ENCODE peak calls at places on chromosomes 5 and 9, in ten cellular contexts. One of them, this sample, is unnamed.

GRCh38 chr5:167442922-167443321 is 848.5 kb upstream of the WWC1 start:
- DNase-seq in Panc1: no peak
- DNase-seq in pulmonary artery endothelial cell: no peak
- DNase-seq in activated T-cell treated with anti-CD3 and anti-CD28 coated beads for 48 hours: no peak
- DNase-seq in HEK293T: no peak
- DNase-seq in SW 1271: no peak
- DNase-seq in stimulated activated CD4-positive, alpha-beta T cell treated with anti-CD3 and anti-CD28 coated beads, Interleukin-1b, Interleukin-23, amount 100 ng/mL, for 4 hours: no peak
- DNase-seq in RCC 7860: no peak
- DNase-seq in GM19239: no peak
- DNase-seq in NCI-H774: no peak
- DNase-seq in this sample: no peak

GRCh38 chr5:8825161-8825757 is 720.6 kb downstream of the SEMA5A start:
- DNase-seq in activated T-cell treated with anti-CD3 and anti-CD28 coated beads for 48 hours: no peak
- DNase-seq in SW 1271: no peak
- DNase-seq in NCI-H774: no peak
- DNase-seq in GM19239: no peak
- DNase-seq in HEK293T: no peak
- DNase-seq in Panc1: no peak
- DNase-seq in RCC 7860: peak
- DNase-seq in stimulated activated CD4-positive, alpha-beta T cell treated with anti-CD3 and anti-CD28 coated beads, Interleukin-1b, Interleukin-23, amount 100 ng/mL, for 4 hours: no peak
- DNase-seq in pulmonary artery endothelial cell: no peak
- DNase-seq in this sample: no peak

GRCh38 chr9:100063185-100063584 is 35.6 kb downstream of the ERP44 start:
- DNase-seq in HEK293T: no peak
- DNase-seq in pulmonary artery endothelial cell: no peak
- DNase-seq in Panc1: no peak
- DNase-seq in SW 1271: no peak
- DNase-seq in NCI-H774: no peak
- DNase-seq in GM19239: no peak
- DNase-seq in stimulated activated CD4-positive, alpha-beta T cell treated with anti-CD3 and anti-CD28 coated beads, Interleukin-1b, Interleukin-23, amount 100 ng/mL, for 4 hours: no peak
- DNase-seq in RCC 7860: no peak
- DNase-seq in activated T-cell treated with anti-CD3 and anti-CD28 coated beads for 48 hours: no peak
- DNase-seq in this sample: no peak

GRCh38 chr5:78361226-78361993 is 993 bp downstream of the SCAMP1 start:
- DNase-seq in activated T-cell treated with anti-CD3 and anti-CD28 coated beads for 48 hours: no peak
- DNase-seq in HEK293T: peak
- DNase-seq in pulmonary artery endothelial cell: peak
- DNase-seq in SW 1271: no peak
- DNase-seq in RCC 7860: peak
- DNase-seq in GM19239: no peak
- DNase-seq in stimulated activated CD4-positive, alpha-beta T cell treated with anti-CD3 and anti-CD28 coated beads, Interleukin-1b, Interleukin-23, amount 100 ng/mL, for 4 hours: no peak
- DNase-seq in Panc1: peak
- DNase-seq in NCI-H774: peak
- DNase-seq in this sample: peak

GRCh38 chr9:29211681-29212589 is 1638.7 kb upstream of the C9orf72 start:
- DNase-seq in stimulated activated CD4-positive, alpha-beta T cell treated with anti-CD3 and anti-CD28 coated beads, Interleukin-1b, Interleukin-23, amount 100 ng/mL, for 4 hours: peak
- DNase-seq in HEK293T: peak
- DNase-seq in NCI-H774: peak
- DNase-seq in GM19239: peak
- DNase-seq in SW 1271: no peak
- DNase-seq in activated T-cell treated with anti-CD3 and anti-CD28 coated beads for 48 hours: peak
- DNase-seq in Panc1: no peak
- DNase-seq in RCC 7860: no peak
- DNase-seq in pulmonary artery endothelial cell: no peak
- DNase-seq in this sample: peak

GRCh38 chr5:149471406-149472183 is 79.6 kb downstream of the CSNK1A1 start:
- DNase-seq in activated T-cell treated with anti-CD3 and anti-CD28 coated beads for 48 hours: no peak
- DNase-seq in RCC 7860: peak
- DNase-seq in GM19239: no peak
- DNase-seq in NCI-H774: no peak
- DNase-seq in HEK293T: no peak
- DNase-seq in SW 1271: no peak
- DNase-seq in stimulated activated CD4-positive, alpha-beta T cell treated with anti-CD3 and anti-CD28 coated beads, Interleukin-1b, Interleukin-23, amount 100 ng/mL, for 4 hours: no peak
- DNase-seq in pulmonary artery endothelial cell: no peak
- DNase-seq in Panc1: no peak
- DNase-seq in this sample: no peak

GRCh38 chr5:1120236-1120999 is 8.6 kb upstream of the SLC12A7 start:
- DNase-seq in RCC 7860: no peak
- DNase-seq in GM19239: no peak
- DNase-seq in HEK293T: no peak
- DNase-seq in NCI-H774: no peak
- DNase-seq in SW 1271: no peak
- DNase-seq in activated T-cell treated with anti-CD3 and anti-CD28 coated beads for 48 hours: no peak
- DNase-seq in pulmonary artery endothelial cell: no peak
- DNase-seq in Panc1: no peak
- DNase-seq in stimulated activated CD4-positive, alpha-beta T cell treated with anti-CD3 and anti-CD28 coated beads, Interleukin-1b, Interleukin-23, amount 100 ng/mL, for 4 hours: no peak
- DNase-seq in this sample: no peak

GRCh38 chr5:142396436-142396835 is 71.6 kb upstream of the SPRY4 start:
- DNase-seq in pulmonary artery endothelial cell: no peak
- DNase-seq in HEK293T: no peak
- DNase-seq in SW 1271: no peak
- DNase-seq in GM19239: no peak
- DNase-seq in activated T-cell treated with anti-CD3 and anti-CD28 coated beads for 48 hours: no peak
- DNase-seq in RCC 7860: no peak
- DNase-seq in stimulated activated CD4-positive, alpha-beta T cell treated with anti-CD3 and anti-CD28 coated beads, Interleukin-1b, Interleukin-23, amount 100 ng/mL, for 4 hours: no peak
- DNase-seq in NCI-H774: no peak
- DNase-seq in Panc1: no peak
- DNase-seq in this sample: no peak

GRCh38 chr9:85402541-85402940 is 339.2 kb downstream of the AGTPBP1 start:
- DNase-seq in GM19239: no peak
- DNase-seq in HEK293T: no peak
- DNase-seq in Panc1: no peak
- DNase-seq in SW 1271: no peak
- DNase-seq in pulmonary artery endothelial cell: no peak
- DNase-seq in RCC 7860: no peak
- DNase-seq in stimulated activated CD4-positive, alpha-beta T cell treated with anti-CD3 and anti-CD28 coated beads, Interleukin-1b, Interleukin-23, amount 100 ng/mL, for 4 hours: no peak
- DNase-seq in activated T-cell treated with anti-CD3 and anti-CD28 coated beads for 48 hours: no peak
- DNase-seq in NCI-H774: no peak
- DNase-seq in this sample: no peak

GRCh38 chr9:121082075-121082474 is 7.3 kb downstream of the CNTRL start:
- DNase-seq in activated T-cell treated with anti-CD3 and anti-CD28 coated beads for 48 hours: no peak
- DNase-seq in Panc1: no peak
- DNase-seq in NCI-H774: no peak
- DNase-seq in pulmonary artery endothelial cell: no peak
- DNase-seq in HEK293T: no peak
- DNase-seq in stimulated activated CD4-positive, alpha-beta T cell treated with anti-CD3 and anti-CD28 coated beads, Interleukin-1b, Interleukin-23, amount 100 ng/mL, for 4 hours: no peak
- DNase-seq in GM19239: no peak
- DNase-seq in RCC 7860: no peak
- DNase-seq in SW 1271: no peak
- DNase-seq in this sample: no peak

GRCh38 chr5:150541895-150542294 is 34.0 kb downstream of the NDST1 start:
- DNase-seq in NCI-H774: no peak
- DNase-seq in activated T-cell treated with anti-CD3 and anti-CD28 coated beads for 48 hours: no peak
- DNase-seq in stimulated activated CD4-positive, alpha-beta T cell treated with anti-CD3 and anti-CD28 coated beads, Interleukin-1b, Interleukin-23, amount 100 ng/mL, for 4 hours: no peak
- DNase-seq in RCC 7860: peak
- DNase-seq in SW 1271: no peak
- DNase-seq in HEK293T: no peak
- DNase-seq in GM19239: no peak
- DNase-seq in pulmonary artery endothelial cell: no peak
- DNase-seq in Panc1: no peak
- DNase-seq in this sample: no peak

GRCh38 chr9:1460143-1460769 is 410.1 kb downstream of the DMRT2 start:
- DNase-seq in pulmonary artery endothelial cell: no peak
- DNase-seq in SW 1271: no peak
- DNase-seq in NCI-H774: peak
- DNase-seq in Panc1: no peak
- DNase-seq in HEK293T: peak
- DNase-seq in RCC 7860: no peak
- DNase-seq in activated T-cell treated with anti-CD3 and anti-CD28 coated beads for 48 hours: no peak
- DNase-seq in GM19239: peak
- DNase-seq in stimulated activated CD4-positive, alpha-beta T cell treated with anti-CD3 and anti-CD28 coated beads, Interleukin-1b, Interleukin-23, amount 100 ng/mL, for 4 hours: no peak
- DNase-seq in this sample: peak

GRCh38 chr9:81465468-81466002 is 223.8 kb downstream of the TLE1 start:
- DNase-seq in SW 1271: no peak
- DNase-seq in HEK293T: no peak
- DNase-seq in NCI-H774: no peak
- DNase-seq in RCC 7860: no peak
- DNase-seq in stimulated activated CD4-positive, alpha-beta T cell treated with anti-CD3 and anti-CD28 coated beads, Interleukin-1b, Interleukin-23, amount 100 ng/mL, for 4 hours: no peak
- DNase-seq in activated T-cell treated with anti-CD3 and anti-CD28 coated beads for 48 hours: no peak
- DNase-seq in pulmonary artery endothelial cell: no peak
- DNase-seq in GM19239: no peak
- DNase-seq in Panc1: no peak
- DNase-seq in this sample: no peak

GRCh38 chr5:141349917-141350619 is at the start of gene PCDHGB1:
- DNase-seq in NCI-H774: peak
- DNase-seq in pulmonary artery endothelial cell: no peak
- DNase-seq in HEK293T: peak
- DNase-seq in activated T-cell treated with anti-CD3 and anti-CD28 coated beads for 48 hours: peak
- DNase-seq in stimulated activated CD4-positive, alpha-beta T cell treated with anti-CD3 and anti-CD28 coated beads, Interleukin-1b, Interleukin-23, amount 100 ng/mL, for 4 hours: no peak
- DNase-seq in SW 1271: no peak
- DNase-seq in GM19239: no peak
- DNase-seq in RCC 7860: no peak
- DNase-seq in Panc1: no peak
- DNase-seq in this sample: peak

GRCh38 chr9:110583237-110583636 is 3.7 kb upstream of the SVEP1 start:
- DNase-seq in stimulated activated CD4-positive, alpha-beta T cell treated with anti-CD3 and anti-CD28 coated beads, Interleukin-1b, Interleukin-23, amount 100 ng/mL, for 4 hours: no peak
- DNase-seq in pulmonary artery endothelial cell: no peak
- DNase-seq in Panc1: no peak
- DNase-seq in activated T-cell treated with anti-CD3 and anti-CD28 coated beads for 48 hours: no peak
- DNase-seq in RCC 7860: no peak
- DNase-seq in HEK293T: no peak
- DNase-seq in SW 1271: no peak
- DNase-seq in NCI-H774: no peak
- DNase-seq in GM19239: no peak
- DNase-seq in this sample: no peak

GRCh38 chr9:36319806-36320205 is 61.6 kb upstream of the GNE start:
- DNase-seq in Panc1: no peak
- DNase-seq in stimulated activated CD4-positive, alpha-beta T cell treated with anti-CD3 and anti-CD28 coated beads, Interleukin-1b, Interleukin-23, amount 100 ng/mL, for 4 hours: no peak
- DNase-seq in NCI-H774: no peak
- DNase-seq in pulmonary artery endothelial cell: no peak
- DNase-seq in GM19239: no peak
- DNase-seq in SW 1271: no peak
- DNase-seq in RCC 7860: peak
- DNase-seq in activated T-cell treated with anti-CD3 and anti-CD28 coated beads for 48 hours: no peak
- DNase-seq in HEK293T: no peak
- DNase-seq in this sample: no peak

GRCh38 chr5:176788091-176788490 is 22.3 kb upstream of the UNC5A start:
- DNase-seq in HEK293T: no peak
- DNase-seq in activated T-cell treated with anti-CD3 and anti-CD28 coated beads for 48 hours: no peak
- DNase-seq in GM19239: no peak
- DNase-seq in Panc1: no peak
- DNase-seq in stimulated activated CD4-positive, alpha-beta T cell treated with anti-CD3 and anti-CD28 coated beads, Interleukin-1b, Interleukin-23, amount 100 ng/mL, for 4 hours: no peak
- DNase-seq in RCC 7860: no peak
- DNase-seq in pulmonary artery endothelial cell: no peak
- DNase-seq in SW 1271: no peak
- DNase-seq in NCI-H774: no peak
- DNase-seq in this sample: no peak

GRCh38 chr5:76692651-76693050 is 23.3 kb upstream of the F2R start:
- DNase-seq in stimulated activated CD4-positive, alpha-beta T cell treated with anti-CD3 and anti-CD28 coated beads, Interleukin-1b, Interleukin-23, amount 100 ng/mL, for 4 hours: no peak
- DNase-seq in HEK293T: no peak
- DNase-seq in NCI-H774: no peak
- DNase-seq in pulmonary artery endothelial cell: no peak
- DNase-seq in RCC 7860: no peak
- DNase-seq in GM19239: no peak
- DNase-seq in Panc1: no peak
- DNase-seq in SW 1271: no peak
- DNase-seq in activated T-cell treated with anti-CD3 and anti-CD28 coated beads for 48 hours: no peak
- DNase-seq in this sample: no peak

GRCh38 chr5:57900356-57900944 is 417.8 kb upstream of the ACTBL2 start:
- DNase-seq in RCC 7860: no peak
- DNase-seq in HEK293T: no peak
- DNase-seq in GM19239: no peak
- DNase-seq in Panc1: no peak
- DNase-seq in SW 1271: no peak
- DNase-seq in pulmonary artery endothelial cell: no peak
- DNase-seq in NCI-H774: no peak
- DNase-seq in activated T-cell treated with anti-CD3 and anti-CD28 coated beads for 48 hours: no peak
- DNase-seq in stimulated activated CD4-positive, alpha-beta T cell treated with anti-CD3 and anti-CD28 coated beads, Interleukin-1b, Interleukin-23, amount 100 ng/mL, for 4 hours: no peak
- DNase-seq in this sample: no peak

GRCh38 chr5:73994963-73995362 is 369.0 kb downstream of the ARHGEF28 start:
- DNase-seq in NCI-H774: no peak
- DNase-seq in SW 1271: no peak
- DNase-seq in RCC 7860: no peak
- DNase-seq in GM19239: no peak
- DNase-seq in activated T-cell treated with anti-CD3 and anti-CD28 coated beads for 48 hours: no peak
- DNase-seq in HEK293T: no peak
- DNase-seq in stimulated activated CD4-positive, alpha-beta T cell treated with anti-CD3 and anti-CD28 coated beads, Interleukin-1b, Interleukin-23, amount 100 ng/mL, for 4 hours: no peak
- DNase-seq in pulmonary artery endothelial cell: no peak
- DNase-seq in Panc1: no peak
- DNase-seq in this sample: no peak

GRCh38 chr5:136212252-136212721 is 19.3 kb upstream of the SMIM32 start:
- DNase-seq in SW 1271: no peak
- DNase-seq in activated T-cell treated with anti-CD3 and anti-CD28 coated beads for 48 hours: peak
- DNase-seq in stimulated activated CD4-positive, alpha-beta T cell treated with anti-CD3 and anti-CD28 coated beads, Interleukin-1b, Interleukin-23, amount 100 ng/mL, for 4 hours: peak
- DNase-seq in pulmonary artery endothelial cell: peak
- DNase-seq in HEK293T: peak
- DNase-seq in NCI-H774: no peak
- DNase-seq in Panc1: peak
- DNase-seq in RCC 7860: no peak
- DNase-seq in GM19239: peak
- DNase-seq in this sample: peak

GRCh38 chr5:110965773-110966581 is 105.5 kb upstream of the TSLP start:
- DNase-seq in SW 1271: no peak
- DNase-seq in Panc1: no peak
- DNase-seq in HEK293T: no peak
- DNase-seq in activated T-cell treated with anti-CD3 and anti-CD28 coated beads for 48 hours: no peak
- DNase-seq in stimulated activated CD4-positive, alpha-beta T cell treated with anti-CD3 and anti-CD28 coated beads, Interleukin-1b, Interleukin-23, amount 100 ng/mL, for 4 hours: no peak
- DNase-seq in RCC 7860: no peak
- DNase-seq in NCI-H774: no peak
- DNase-seq in GM19239: no peak
- DNase-seq in pulmonary artery endothelial cell: no peak
- DNase-seq in this sample: no peak

GRCh38 chr9:13932472-13933267 is 381.3 kb downstream of the NFIB start:
- DNase-seq in RCC 7860: no peak
- DNase-seq in activated T-cell treated with anti-CD3 and anti-CD28 coated beads for 48 hours: no peak
- DNase-seq in GM19239: no peak
- DNase-seq in HEK293T: no peak
- DNase-seq in Panc1: no peak
- DNase-seq in stimulated activated CD4-positive, alpha-beta T cell treated with anti-CD3 and anti-CD28 coated beads, Interleukin-1b, Interleukin-23, amount 100 ng/mL, for 4 hours: no peak
- DNase-seq in SW 1271: no peak
- DNase-seq in pulmonary artery endothelial cell: no peak
- DNase-seq in NCI-H774: no peak
- DNase-seq in this sample: no peak

GRCh38 chr5:55223988-55224240 is 3.2 kb downstream of the MCIDAS start:
- DNase-seq in Panc1: no peak
- DNase-seq in HEK293T: no peak
- DNase-seq in pulmonary artery endothelial cell: no peak
- DNase-seq in stimulated activated CD4-positive, alpha-beta T cell treated with anti-CD3 and anti-CD28 coated beads, Interleukin-1b, Interleukin-23, amount 100 ng/mL, for 4 hours: no peak
- DNase-seq in SW 1271: no peak
- DNase-seq in RCC 7860: no peak
- DNase-seq in GM19239: no peak
- DNase-seq in NCI-H774: no peak
- DNase-seq in activated T-cell treated with anti-CD3 and anti-CD28 coated beads for 48 hours: no peak
- DNase-seq in this sample: no peak

GRCh38 chr9:93898502-93899426 is 56.4 kb downstream of the BARX1 start:
- DNase-seq in GM19239: no peak
- DNase-seq in Panc1: no peak
- DNase-seq in pulmonary artery endothelial cell: no peak
- DNase-seq in HEK293T: no peak
- DNase-seq in NCI-H774: no peak
- DNase-seq in stimulated activated CD4-positive, alpha-beta T cell treated with anti-CD3 and anti-CD28 coated beads, Interleukin-1b, Interleukin-23, amount 100 ng/mL, for 4 hours: no peak
- DNase-seq in RCC 7860: no peak
- DNase-seq in SW 1271: no peak
- DNase-seq in activated T-cell treated with anti-CD3 and anti-CD28 coated beads for 48 hours: no peak
- DNase-seq in this sample: peak

GRCh38 chr9:70073756-70074155 is 30.1 kb downstream of the MAMDC2 start:
- DNase-seq in pulmonary artery endothelial cell: no peak
- DNase-seq in GM19239: no peak
- DNase-seq in stimulated activated CD4-positive, alpha-beta T cell treated with anti-CD3 and anti-CD28 coated beads, Interleukin-1b, Interleukin-23, amount 100 ng/mL, for 4 hours: no peak
- DNase-seq in RCC 7860: no peak
- DNase-seq in activated T-cell treated with anti-CD3 and anti-CD28 coated beads for 48 hours: no peak
- DNase-seq in NCI-H774: no peak
- DNase-seq in SW 1271: no peak
- DNase-seq in HEK293T: no peak
- DNase-seq in Panc1: no peak
- DNase-seq in this sample: no peak

GRCh38 chr5:2217219-2217618 is 334.5 kb upstream of the IRX4 start:
- DNase-seq in SW 1271: no peak
- DNase-seq in NCI-H774: no peak
- DNase-seq in RCC 7860: no peak
- DNase-seq in stimulated activated CD4-positive, alpha-beta T cell treated with anti-CD3 and anti-CD28 coated beads, Interleukin-1b, Interleukin-23, amount 100 ng/mL, for 4 hours: no peak
- DNase-seq in activated T-cell treated with anti-CD3 and anti-CD28 coated beads for 48 hours: no peak
- DNase-seq in GM19239: no peak
- DNase-seq in Panc1: no peak
- DNase-seq in pulmonary artery endothelial cell: no peak
- DNase-seq in HEK293T: no peak
- DNase-seq in this sample: no peak

GRCh38 chr5:38923661-38924451 is 78.0 kb downstream of the OSMR start:
- DNase-seq in SW 1271: no peak
- DNase-seq in GM19239: no peak
- DNase-seq in pulmonary artery endothelial cell: no peak
- DNase-seq in Panc1: no peak
- DNase-seq in HEK293T: no peak
- DNase-seq in stimulated activated CD4-positive, alpha-beta T cell treated with anti-CD3 and anti-CD28 coated beads, Interleukin-1b, Interleukin-23, amount 100 ng/mL, for 4 hours: no peak
- DNase-seq in NCI-H774: no peak
- DNase-seq in RCC 7860: no peak
- DNase-seq in activated T-cell treated with anti-CD3 and anti-CD28 coated beads for 48 hours: no peak
- DNase-seq in this sample: no peak

This sample was measured in GM12891.